ENCODE peak calls at places on chromosomes 11 and 22, in ten cellular contexts. V is mucosa of descending colon, Q is IMR-90, R is tibial nerve, E is iPS DF 6.9, A is OCI-LY7, Z is adrenal gland, K is upper lobe of right lung, C is stomach, L is right atrium auricular region. M is an unnamed sample. For H3K9me3, the result is how much of the 10 kb centered on the place peaks cover.

GRCh38 chr11:5937868-5938602 is 4.0 kb upstream of the OR56A3 start:
- DNase-seq in V (no peak), Q (no peak), R (no peak), E (no peak), A (no peak), Z (no peak), K (no peak), C (no peak), L (no peak), M (no peak)

GRCh38 chr11:62538470-62539237 is 8.0 kb downstream of the AHNAK start:
- DNase-seq in V (no peak), Q (no peak), R (no peak), E (no peak), A (peak), Z (no peak), K (no peak), C (no peak), L (no peak), M (no peak)

GRCh38 chr11:1780700-1781592 is 17.2 kb upstream of the CTSD start:
- DNase-seq in V (peak), Q (no peak), R (no peak), E (no peak), A (no peak), Z (no peak), K (peak), C (no peak), L (no peak), M (no peak)

GRCh38 chr22:38733329-38734202 is 22.2 kb downstream of the SUN2 start:
- DNase-seq in V (peak), Q (peak), R (peak), E (no peak), A (peak), Z (peak), K (peak), C (peak), L (peak), M (peak)

GRCh38 chr11:131005829-131006228 is 89.5 kb upstream of the SNX19 start:
- DNase-seq in V (no peak), Q (no peak), R (no peak), E (no peak), A (no peak), Z (no peak), K (no peak), C (no peak), L (no peak), M (no peak)

GRCh38 chr11:33002143-33002542 is 13.5 kb upstream of the DEPDC7 start:
- DNase-seq in V (no peak), Q (no peak), R (no peak), E (no peak), A (no peak), Z (no peak), K (no peak), C (no peak), L (no peak), M (no peak)

GRCh38 chr11:95143106-95143681 is 53.5 kb downstream of the ENDOD1 start:
- DNase-seq in V (no peak), Q (peak), R (no peak), E (no peak), A (no peak), Z (no peak), K (no peak), C (no peak), L (no peak), M (no peak)

GRCh38 chr11:86955674-86956522 is 703 bp upstream of the FZD4 start:
- DNase-seq in V (peak), Q (peak), R (peak), E (no peak), A (peak), Z (peak), K (peak), C (peak), L (peak), M (no peak)

GRCh38 chr11:92658733-92659132 is 310.7 kb upstream of the MTNR1B start:
- DNase-seq in V (no peak), Q (no peak), R (no peak), E (no peak), A (no peak), Z (no peak), K (no peak), C (no peak), L (no peak), M (no peak)

GRCh38 chr22:19354201-19354600 is 62.7 kb upstream of the CLTCL1 start:
- DNase-seq in V (no peak), Q (no peak), R (no peak), E (no peak), A (no peak), Z (no peak), K (no peak), C (no peak), L (no peak), M (no peak)

GRCh38 chr22:21797444-21798221 is 62.0 kb upstream of the YPEL1 start:
- DNase-seq in V (no peak), Q (peak), R (no peak), E (no peak), A (no peak), Z (no peak), K (no peak), C (no peak), L (peak), M (no peak)

GRCh38 chr11:71252782-71253730 is 679 bp upstream of the SHANK2 start:
- DNase-seq in V (no peak), Q (peak), R (no peak), E (no peak), A (no peak), Z (no peak), K (peak), C (peak), L (no peak), M (no peak)

GRCh38 chr11:68053117-68053516 is 14.3 kb downstream of the TCIRG1 start:
- DNase-seq in V (no peak), Q (no peak), R (no peak), E (no peak), A (no peak), Z (no peak), K (peak), C (no peak), L (no peak), M (no peak)

GRCh38 chr11:108766596-108767173 is 101.8 kb downstream of the DDX10 start:
- DNase-seq in V (no peak), Q (no peak), R (no peak), E (no peak), A (no peak), Z (no peak), K (no peak), C (no peak), L (no peak), M (no peak)

GRCh38 chr11:60866911-60867870 is at the start of gene ZP1:
- DNase-seq in V (no peak), Q (no peak), R (peak), E (no peak), A (no peak), Z (peak), K (peak), C (peak), L (no peak), M (no peak)

GRCh38 chr11:32893947-32894827 is 1.6 kb downstream of the QSER1 start:
- DNase-seq in V (no peak), Q (peak), R (no peak), E (no peak), A (peak), Z (peak), K (no peak), C (no peak), L (peak), M (no peak)

GRCh38 chr11:67626970-67627369 is 2.8 kb downstream of the NUDT8 start:
- DNase-seq in V (no peak), Q (no peak), R (no peak), E (no peak), A (no peak), Z (peak), K (no peak), C (no peak), L (no peak), M (no peak)

GRCh38 chr22:39526736-39527171 is 5.8 kb downstream of the RPS19BP1 start:
- DNase-seq in V (peak), Q (no peak), R (no peak), E (no peak), A (peak), Z (no peak), K (no peak), C (no peak), L (no peak), M (peak)

GRCh38 chr11:12822623-12823022 is 148.4 kb downstream of the TEAD1 start:
- DNase-seq in V (no peak), Q (no peak), R (no peak), E (no peak), A (no peak), Z (no peak), K (no peak), C (no peak), L (no peak), M (no peak)

GRCh38 chr11:2842876-2843275 is 42.7 kb downstream of the CDKN1C start:
- DNase-seq in V (no peak), Q (no peak), R (no peak), E (no peak), A (no peak), Z (no peak), K (no peak), C (no peak), L (no peak), M (no peak)

GRCh38 chr11:126366064-126366822 is 10.8 kb downstream of the ST3GAL4 start:
- DNase-seq in V (peak), Q (no peak), R (peak), E (no peak), A (no peak), Z (peak), K (peak), C (no peak), L (no peak), M (no peak)

GRCh38 chr11:130798280-130798679 is 118.0 kb downstream of the SNX19 start:
- DNase-seq in V (no peak), Q (peak), R (no peak), E (no peak), A (no peak), Z (no peak), K (no peak), C (no peak), L (no peak), M (no peak)

GRCh38 chr11:113574586-113574985 is 99.4 kb upstream of the DRD2 start:
- DNase-seq in V (no peak), Q (no peak), R (no peak), E (no peak), A (no peak), Z (no peak), K (no peak), C (no peak), L (no peak), M (no peak)

GRCh38 chr22:35630387-35630793 is 13.3 kb upstream of the MB start:
- DNase-seq in V (no peak), Q (peak), R (no peak), E (no peak), A (peak), Z (no peak), K (peak), C (no peak), L (no peak), M (no peak)

GRCh38 chr22:30572840-30573593 is 1.4 kb downstream of the GAL3ST1 start:
- DNase-seq in V (no peak), Q (no peak), R (no peak), E (no peak), A (no peak), Z (no peak), K (no peak), C (no peak), L (no peak), M (no peak)

GRCh38 chr22:33051960-33052839 is 6.0 kb downstream of the SYN3 start:
- DNase-seq in V (no peak), Q (no peak), R (no peak), E (no peak), A (peak), Z (no peak), K (no peak), C (no peak), L (peak), M (no peak)

GRCh38 chr11:93648168-93648567 is 13.3 kb upstream of the CEP295 start:
- DNase-seq in V (no peak), Q (peak), R (no peak), E (no peak), A (peak), Z (no peak), K (no peak), C (no peak), L (no peak), M (no peak)

GRCh38 chr11:2156416-2157182 is 4.4 kb downstream of the INS start:
- DNase-seq in V (peak), Q (peak), R (peak), E (no peak), A (peak), Z (peak), K (peak), C (peak), L (peak), M (peak)

GRCh38 chr22:44098966-44099530 is 74.9 kb downstream of the PARVB start:
- DNase-seq in V (no peak), Q (no peak), R (no peak), E (no peak), A (no peak), Z (no peak), K (no peak), C (no peak), L (no peak), M (no peak)
- H3K9me3 ChIP-seq in V (under half), Q (under half), R (under half), E (under half), A (under half), Z (under half), K (under half), C (under half), L (under half), M (under half)

DNA sequence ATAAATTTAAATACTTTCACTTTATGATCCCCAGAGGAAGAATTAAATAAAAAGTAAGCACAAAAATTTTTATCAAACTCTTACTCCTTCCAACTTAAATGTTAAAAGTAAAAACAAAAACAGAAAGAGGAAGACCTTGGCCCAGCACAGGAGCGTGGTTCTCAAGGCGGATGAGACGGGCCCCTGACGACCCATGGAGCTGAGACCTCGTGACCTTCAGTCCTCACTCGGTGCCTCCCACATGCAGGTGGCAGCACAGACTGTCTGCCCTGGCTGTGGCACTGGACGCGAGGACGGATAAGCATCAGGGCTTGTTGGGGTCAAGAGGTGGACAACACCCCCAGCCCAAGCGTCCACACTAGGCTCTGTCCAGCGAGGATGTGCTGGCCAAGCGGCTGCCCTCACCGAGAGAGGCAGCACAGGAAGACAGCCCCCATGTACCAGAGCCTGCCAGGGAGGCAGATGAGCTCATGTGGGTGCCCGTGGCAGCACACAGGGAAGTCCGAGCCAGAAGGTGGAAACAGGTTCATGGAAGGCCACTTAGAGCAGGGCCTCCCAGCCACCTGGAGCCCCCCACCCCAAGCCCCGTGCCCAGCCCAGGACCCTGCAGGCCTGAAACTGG is 1389.8 kb downstream of the TBC1D22A start:
- DNase-seq in V (no peak), Q (no peak), R (no peak), E (no peak), A (no peak), Z (no peak), K (no peak), C (no peak), L (no peak), M (no peak)
- H3K9me3 ChIP-seq in V (under half), Q (half or more), R (under half), E (under half), A (under half), Z (under half), K (under half), C (under half), L (under half), M (under half)

DNA sequence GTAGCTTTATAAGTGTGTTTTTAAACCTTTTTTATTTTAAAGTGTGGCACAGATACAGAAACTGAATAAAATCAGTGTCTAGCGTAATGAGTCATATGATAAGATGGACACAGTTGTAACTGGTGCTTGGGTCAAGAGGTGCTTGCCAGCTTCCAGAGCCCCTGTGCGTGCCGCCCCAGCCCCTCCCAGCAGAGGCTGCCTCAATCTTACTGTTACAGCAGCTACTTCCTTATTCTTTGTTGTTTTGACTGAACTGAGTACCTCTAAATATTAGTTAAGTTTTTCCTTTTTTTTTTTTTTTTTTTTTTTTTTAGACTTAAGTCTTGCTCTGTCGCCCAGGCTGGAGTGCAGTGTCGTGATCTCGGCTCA is 8.7 kb downstream of the ZBED4 start:
- DNase-seq in V (no peak), Q (no peak), R (no peak), E (no peak), A (no peak), Z (peak), K (peak), C (no peak), L (no peak), M (no peak)
- H3K9me3 ChIP-seq in V (under half), Q (under half), R (under half), E (under half), A (under half), Z (under half), K (under half), C (under half), L (under half), M (under half)

GRCh38 chr22:48607901-48608650 is 1219.6 kb downstream of the BRD1 start:
- DNase-seq in V (no peak), Q (no peak), R (no peak), E (no peak), A (no peak), Z (no peak), K (no peak), C (no peak), L (no peak), M (no peak)
- H3K9me3 ChIP-seq in V (under half), Q (half or more), R (under half), E (under half), A (under half), Z (under half), K (under half), C (under half), L (under half), M (under half)

M was measured in T-helper 17 cell.